ENCODE peak calls at places on chromosomes 5 and 9, in ten cellular contexts. W, A, P, X, C, S, V, L, U and Y are unnamed samples.

GRCh38 chr9:82810902-82811301 is 252.0 kb downstream of the RASEF start:
- DNase-seq in W (no peak), A (no peak), P (peak), X (no peak), C (peak), S (no peak), V (peak), L (no peak), U (peak), Y (peak)

GRCh38 chr9:3875371-3876132 is 349.8 kb upstream of the RFX3 start:
- DNase-seq in W (no peak), A (peak), P (peak), X (no peak), C (peak), S (no peak), V (no peak), L (peak), U (peak), Y (no peak)

GRCh38 chr9:125400725-125401124 is 139.1 kb downstream of the GAPVD1 start:
- DNase-seq in W (no peak), A (no peak), P (no peak), X (no peak), C (no peak), S (no peak), V (peak), L (no peak), U (no peak), Y (no peak)

GRCh38 chr5:128212206-128212788 is 128.7 kb downstream of the SLC12A2 start:
- DNase-seq in W (no peak), A (no peak), P (no peak), X (no peak), C (no peak), S (no peak), V (no peak), L (no peak), U (no peak), Y (no peak)

GRCh38 chr9:85541876-85542275 is 199.9 kb downstream of the AGTPBP1 start:
- DNase-seq in W (no peak), A (no peak), P (no peak), X (no peak), C (no peak), S (no peak), V (no peak), L (no peak), U (no peak), Y (no peak)

GRCh38 chr5:38069360-38069759 is 189.0 kb upstream of the EGFLAM start:
- DNase-seq in W (no peak), A (no peak), P (peak), X (no peak), C (no peak), S (peak), V (no peak), L (no peak), U (peak), Y (no peak)

GRCh38 chr9:128104171-128104618 is 23.3 kb downstream of the PTGES2 start:
- DNase-seq in W (peak), A (no peak), P (no peak), X (no peak), C (no peak), S (peak), V (no peak), L (no peak), U (no peak), Y (no peak)

GRCh38 chr9:111866976-111867375 is 29.6 kb upstream of the UGCG start:
- DNase-seq in W (no peak), A (peak), P (peak), X (no peak), C (peak), S (peak), V (no peak), L (peak), U (peak), Y (no peak)

GRCh38 chr5:97658116-97658900 is 475.3 kb upstream of the RIOK2 start:
- DNase-seq in W (no peak), A (no peak), P (peak), X (no peak), C (no peak), S (no peak), V (no peak), L (no peak), U (no peak), Y (no peak)

GRCh38 chr5:173663810-173664526 is 47.5 kb upstream of the BOD1 start:
- DNase-seq in W (no peak), A (no peak), P (no peak), X (peak), C (peak), S (no peak), V (no peak), L (no peak), U (no peak), Y (no peak)

GRCh38 chr9:137226338-137227056 is 805 bp upstream of the RNF224 start:
- DNase-seq in W (no peak), A (no peak), P (peak), X (no peak), C (no peak), S (no peak), V (no peak), L (no peak), U (peak), Y (no peak)

GRCh38 chr5:152884006-152884405 is 478.9 kb upstream of the NMUR2 start:
- DNase-seq in W (no peak), A (no peak), P (no peak), X (no peak), C (no peak), S (no peak), V (no peak), L (no peak), U (no peak), Y (no peak)

GRCh38 chr9:107557236-107557990 is 67.8 kb upstream of the KLF4 start:
- DNase-seq in W (no peak), A (no peak), P (peak), X (no peak), C (no peak), S (no peak), V (no peak), L (no peak), U (peak), Y (no peak)

GRCh38 chr9:79452265-79452664 is 119.5 kb upstream of the TLE4 start:
- DNase-seq in W (no peak), A (no peak), P (no peak), X (no peak), C (no peak), S (no peak), V (no peak), L (no peak), U (no peak), Y (no peak)

GRCh38 chr5:176359658-176360057 is 1.9 kb downstream of the KIAA1191 start:
- DNase-seq in W (no peak), A (no peak), P (no peak), X (no peak), C (no peak), S (no peak), V (no peak), L (no peak), U (no peak), Y (no peak)

GRCh38 chr9:137502008-137502913 is 43.1 kb upstream of the NSMF start:
- DNase-seq in W (no peak), A (no peak), P (peak), X (no peak), C (no peak), S (no peak), V (peak), L (no peak), U (peak), Y (peak)

DNA sequence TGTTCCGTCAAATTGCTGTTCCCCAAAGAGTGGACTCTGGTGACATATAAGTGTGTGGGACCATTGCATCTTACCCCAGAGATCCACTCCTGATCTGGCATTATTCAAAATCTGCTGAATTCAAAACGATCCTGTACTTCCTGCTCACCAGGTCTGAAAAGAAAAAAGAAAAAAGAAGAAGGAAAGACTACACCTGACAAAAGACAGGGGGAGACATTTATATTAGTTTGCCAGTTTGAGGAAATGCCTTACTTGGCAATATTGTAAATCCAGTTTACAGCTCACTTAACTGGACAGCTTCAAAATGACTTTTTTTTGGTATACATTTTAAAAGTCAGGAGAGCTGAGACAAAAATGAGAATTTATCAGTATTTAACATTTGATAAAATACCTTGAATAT is 15.0 kb upstream of the GRHPR start:
- DNase-seq in W (no peak), A (no peak), P (peak), X (no peak), C (no peak), S (peak), V (no peak), L (no peak), U (peak), Y (no peak)
- TF ChIP-seq CTCF in W (no peak), A (peak), P (peak), X (no peak), C (peak), S (peak), V (peak), L (no peak), U (peak), Y (no peak)

GRCh38 chr5:27241564-27242257 is 203.3 kb upstream of the CDH9 start:
- DNase-seq in W (no peak), A (peak), P (peak), X (no peak), C (peak), S (no peak), V (no peak), L (peak), U (peak), Y (no peak)

GRCh38 chr5:27240791-27241190 is 202.4 kb upstream of the CDH9 start:
- DNase-seq in W (no peak), A (no peak), P (no peak), X (no peak), C (peak), S (no peak), V (no peak), L (no peak), U (no peak), Y (no peak)

DNA sequence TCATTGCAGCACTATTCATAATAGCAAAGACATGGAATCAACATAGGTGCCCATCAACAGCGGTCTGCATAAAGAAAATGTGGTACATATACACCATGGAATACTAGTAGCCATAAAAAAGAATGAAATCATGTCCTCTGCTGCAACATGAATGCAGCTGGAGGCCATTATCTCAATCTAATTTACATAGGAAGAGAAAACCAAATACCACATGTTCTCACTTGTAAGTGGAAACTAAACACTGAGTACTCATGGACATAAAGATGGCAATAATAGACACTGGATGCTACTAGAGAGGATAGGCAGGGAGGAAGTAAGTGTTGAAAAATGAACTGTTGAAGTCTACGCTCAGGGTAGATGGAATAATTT is 203.9 kb upstream of the CDH9 start:
- DNase-seq in W (no peak), A (no peak), P (peak), X (no peak), C (no peak), S (no peak), V (no peak), L (no peak), U (no peak), Y (no peak)
- TF ChIP-seq CTCF in W (no peak), A (no peak), P (peak), X (no peak), C (no peak), S (no peak), V (no peak), L (no peak), U (no peak), Y (no peak)

GRCh38 chr9:1457460-1457859 is 407.3 kb downstream of the DMRT2 start:
- DNase-seq in W (no peak), A (no peak), P (no peak), X (no peak), C (no peak), S (no peak), V (no peak), L (no peak), U (no peak), Y (no peak)

GRCh38 chr9:1456301-1456999 is 406.3 kb downstream of the DMRT2 start:
- DNase-seq in W (no peak), A (no peak), P (no peak), X (no peak), C (no peak), S (no peak), V (no peak), L (no peak), U (no peak), Y (no peak)

GRCh38 chr9:1458503-1458902 is 408.3 kb downstream of the DMRT2 start:
- DNase-seq in W (no peak), A (no peak), P (peak), X (no peak), C (peak), S (no peak), V (no peak), L (peak), U (peak), Y (peak)

GRCh38 chr9:1462626-1463308 is 412.6 kb downstream of the DMRT2 start:
- DNase-seq in W (no peak), A (no peak), P (no peak), X (no peak), C (no peak), S (no peak), V (no peak), L (no peak), U (no peak), Y (no peak)

GRCh38 chr9:1460143-1460769 is 410.1 kb downstream of the DMRT2 start:
- DNase-seq in W (no peak), A (no peak), P (peak), X (no peak), C (no peak), S (peak), V (no peak), L (no peak), U (peak), Y (no peak)
- TF ChIP-seq CTCF in W (peak), A (no peak), P (no peak), X (peak), C (no peak), S (peak), V (peak), L (no peak), U (peak), Y (peak)

DNA sequence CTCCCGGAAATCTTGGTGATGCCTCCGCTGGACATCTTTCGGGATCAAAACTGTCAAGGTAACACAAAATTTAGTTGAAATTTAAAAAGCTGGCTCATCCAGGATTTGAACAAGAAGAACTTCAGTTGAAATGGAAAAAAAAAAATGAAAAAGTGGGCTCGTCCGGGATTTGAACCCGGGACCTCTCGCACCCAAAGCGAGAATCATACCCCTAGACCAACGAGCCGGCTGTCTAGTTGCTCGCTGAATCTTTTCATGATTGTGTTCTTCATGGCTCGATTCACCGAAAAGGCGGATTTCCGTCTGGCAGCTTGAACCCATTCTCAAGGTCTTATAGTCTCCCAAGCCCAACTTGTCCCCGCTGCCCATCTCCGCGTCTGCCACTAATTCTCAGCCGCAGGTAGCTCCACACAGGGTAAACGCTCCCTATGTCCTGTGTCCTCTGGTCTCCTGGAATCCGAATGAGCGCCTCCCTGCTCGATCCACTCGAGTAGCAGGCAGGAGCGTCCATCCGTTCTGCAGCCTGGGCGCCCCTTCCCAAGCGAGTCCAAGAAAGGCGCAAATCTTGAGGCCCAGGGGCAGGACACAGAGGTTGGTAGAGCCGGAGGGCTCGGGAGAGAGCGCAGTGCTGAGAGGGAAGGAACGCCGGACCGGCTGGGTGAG is 16.2 kb downstream of the TRIM7 start:
- DNase-seq in W (peak), A (peak), P (no peak), X (peak), C (peak), S (peak), V (peak), L (no peak), U (peak), Y (peak)
- TF ChIP-seq CTCF in W (no peak), A (no peak), P (no peak), X (no peak), C (peak), S (no peak), V (no peak), L (no peak), U (no peak), Y (no peak)

DNA sequence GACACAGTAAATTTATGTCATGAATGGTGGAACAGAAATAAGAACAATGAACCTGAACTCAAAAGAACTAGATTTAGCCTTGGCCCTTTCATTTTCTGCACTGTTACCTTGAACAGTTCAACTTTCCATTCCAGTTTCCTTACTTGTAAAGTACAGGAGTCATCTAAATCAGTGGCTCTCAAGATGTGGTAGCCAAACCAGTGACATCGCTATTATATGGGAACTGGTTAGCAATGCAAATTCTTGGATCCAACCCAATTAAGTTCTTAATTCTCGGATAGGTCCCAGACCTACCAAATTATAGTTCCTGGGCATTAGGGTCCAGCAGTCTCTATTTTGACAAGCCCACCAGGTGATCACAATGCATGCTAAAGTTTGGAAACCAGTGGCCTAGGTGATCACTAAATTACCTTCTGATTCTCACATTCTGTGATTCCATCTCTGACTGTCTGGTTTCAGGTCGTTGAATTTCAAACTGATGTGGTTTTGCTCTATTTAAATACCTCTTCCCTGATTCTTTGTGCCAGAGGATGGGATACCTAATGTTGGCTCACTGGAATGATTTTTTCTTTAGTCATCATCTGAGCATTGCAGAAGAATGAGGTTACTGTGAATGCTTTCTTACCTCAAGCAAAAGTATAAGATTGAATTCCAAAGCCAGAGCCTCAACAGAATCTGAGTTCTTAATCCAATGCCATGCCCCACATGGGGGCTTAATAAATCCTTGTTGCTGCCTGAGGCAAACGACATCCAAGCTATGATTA is 253.8 kb downstream of the ENC1 start:
- DNase-seq in W (no peak), A (peak), P (peak), X (no peak), C (peak), S (no peak), V (no peak), L (peak), U (no peak), Y (no peak)
- TF ChIP-seq CTCF in W (no peak), A (no peak), P (no peak), X (no peak), C (no peak), S (no peak), V (no peak), L (no peak), U (no peak), Y (no peak)

GRCh38 chr5:39473156-39473779 is 48.5 kb upstream of the DAB2 start:
- DNase-seq in W (no peak), A (peak), P (no peak), X (no peak), C (peak), S (no peak), V (no peak), L (peak), U (no peak), Y (no peak)

GRCh38 chr5:39469173-39469572 is 44.4 kb upstream of the DAB2 start:
- DNase-seq in W (no peak), A (no peak), P (no peak), X (no peak), C (no peak), S (no peak), V (no peak), L (no peak), U (no peak), Y (no peak)

GRCh38 chr5:39466804-39467203 is 42.0 kb upstream of the DAB2 start:
- DNase-seq in W (no peak), A (no peak), P (no peak), X (no peak), C (no peak), S (no peak), V (no peak), L (no peak), U (no peak), Y (no peak)

GRCh38 chr5:39465843-39466242 is 41.1 kb upstream of the DAB2 start:
- DNase-seq in W (no peak), A (no peak), P (no peak), X (no peak), C (no peak), S (no peak), V (no peak), L (no peak), U (no peak), Y (no peak)

GRCh38 chr5:39470021-39470420 is 45.2 kb upstream of the DAB2 start:
- DNase-seq in W (no peak), A (no peak), P (no peak), X (no peak), C (no peak), S (no peak), V (no peak), L (no peak), U (no peak), Y (no peak)
- TF ChIP-seq CTCF in W (no peak), A (no peak), P (no peak), X (no peak), C (no peak), S (no peak), V (no peak), L (no peak), U (no peak), Y (no peak)

GRCh38 chr5:164600929-164601535 is 1095.6 kb downstream of the MAT2B start:
- DNase-seq in W (no peak), A (no peak), P (no peak), X (no peak), C (no peak), S (no peak), V (no peak), L (no peak), U (no peak), Y (no peak)

GRCh38 chr5:164600166-164600715 is 1094.8 kb downstream of the MAT2B start:
- DNase-seq in W (no peak), A (peak), P (peak), X (no peak), C (no peak), S (no peak), V (no peak), L (no peak), U (peak), Y (no peak)

DNA sequence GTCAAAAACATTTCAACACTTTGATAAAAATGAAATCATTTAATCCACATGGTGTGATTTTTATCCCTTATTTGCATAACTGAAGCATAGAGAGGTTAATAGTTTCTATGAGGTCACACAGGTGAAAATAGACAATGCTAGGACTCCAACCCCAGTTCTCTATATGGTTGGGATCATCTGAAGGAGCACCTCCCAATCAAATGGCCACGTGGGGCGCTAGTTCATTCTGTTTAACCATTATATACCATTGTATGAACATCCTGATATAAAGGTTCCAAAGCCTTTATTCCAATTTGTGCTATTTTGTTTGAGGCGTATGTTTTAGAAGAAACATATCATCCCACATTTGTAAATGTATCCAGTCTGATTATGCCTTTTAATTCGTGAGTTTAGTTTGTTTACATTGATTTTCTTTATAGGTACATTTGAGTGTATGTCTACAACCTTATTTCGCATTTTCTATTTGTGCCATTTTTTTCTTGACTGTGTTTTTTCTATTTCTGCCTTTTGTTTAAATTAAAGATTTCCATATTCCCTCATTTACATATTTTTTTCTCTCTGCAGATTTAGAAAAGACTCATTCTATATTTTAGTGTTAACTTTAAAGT is 1092.0 kb downstream of the MAT2B start:
- DNase-seq in W (no peak), A (no peak), P (peak), X (no peak), C (no peak), S (peak), V (no peak), L (no peak), U (peak), Y (peak)
- TF ChIP-seq CTCF in W (no peak), A (peak), P (peak), X (no peak), C (peak), S (no peak), V (peak), L (no peak), U (peak), Y (peak)